ENCODE peak calls at places on chromosome 7, in five cellular contexts. G is OCI-LY7, X is IMR-90, A is hepatocyte, W is epithelial cell of esophagus. T is an unnamed sample.

GRCh38 chr7:78151229-78151628 is 352.7 kb downstream of the PHTF2 start:
- DNase-seq in G (no peak), X (peak; percentile 86), A (no peak), W (no peak), T (no peak)

GRCh38 chr7:151244156-151244870 is 4.2 kb downstream of the SMARCD3 start:
- DNase-seq in G (peak; percentile 66), X (peak; percentile 44), A (peak; percentile 77), W (peak; percentile 50), T (no peak)

GRCh38 chr7:42014625-42015412 is 222.2 kb downstream of the GLI3 start:
- DNase-seq in G (peak; percentile 48), X (peak; percentile 54), A (peak; percentile 67), W (peak; percentile 61), T (peak; percentile 63)

GRCh38 chr7:5420108-5420840 is 3.4 kb downstream of the TNRC18 start:
- DNase-seq in G (no peak), X (no peak), A (no peak), W (no peak), T (no peak)

GRCh38 chr7:101243786-101244384 is 996 bp downstream of the FIS1 start:
- DNase-seq in G (no peak), X (no peak), A (no peak), W (no peak), T (no peak)

GRCh38 chr7:131467788-131468187 is 88.6 kb downstream of the PODXL start:
- DNase-seq in G (no peak), X (no peak), A (no peak), W (no peak), T (no peak)

GRCh38 chr7:44143606-44144250 is 2.6 kb upstream of the MYL7 start:
- DNase-seq in G (no peak), X (no peak), A (no peak), W (no peak), T (no peak)

GRCh38 chr7:100879685-100880261 is 4.9 kb downstream of the SRRT start:
- DNase-seq in G (no peak), X (no peak), A (no peak), W (no peak), T (no peak)

GRCh38 chr7:110065112-110065511 is 1025.8 kb upstream of the LRRN3 start:
- DNase-seq in G (no peak), X (no peak), A (no peak), W (no peak), T (no peak)

GRCh38 chr7:64045301-64046040 is at the start of gene ZNF727:
- DNase-seq in G (no peak), X (no peak), A (no peak), W (no peak), T (no peak)

GRCh38 chr7:129951076-129952011 is 1.4 kb downstream of the UBE2H start:
- DNase-seq in G (peak; percentile 21), X (no peak), A (peak; percentile 46), W (no peak), T (no peak)

GRCh38 chr7:129952653-129953560 is at the start of gene UBE2H:
- DNase-seq in G (peak; percentile 91), X (peak; percentile 90), A (peak; percentile 96), W (peak; percentile 92), T (peak; percentile 50)

GRCh38 chr7:129949292-129950133 is 3.2 kb downstream of the UBE2H start:
- DNase-seq in G (peak; percentile 26), X (peak; percentile 85), A (peak; percentile 62), W (peak; percentile 95), T (no peak)

GRCh38 chr7:129950191-129950940 is 2.4 kb downstream of the UBE2H start:
- DNase-seq in G (peak; percentile 23), X (no peak), A (no peak), W (peak; percentile 48), T (no peak)

GRCh38 chr7:129952164-129952652 is 552 bp downstream of the UBE2H start:
- DNase-seq in G (peak; percentile 45), X (no peak), A (peak; percentile 59), W (peak; percentile 51), T (no peak)
- TF ChIP-seq CTCF in G (no peak), X (no peak), A (no peak), W (no peak), T (peak; percentile 7)

GRCh38 chr7:155378580-155378934 is 79.4 kb upstream of the EN2 start:
- DNase-seq in G (no peak), X (no peak), A (no peak), W (no peak), T (peak; percentile 54)

GRCh38 chr7:155378959-155379871 is 78.7 kb upstream of the EN2 start:
- DNase-seq in G (no peak), X (no peak), A (no peak), W (no peak), T (no peak)

GRCh38 chr7:155380221-155380861 is 77.6 kb upstream of the EN2 start:
- DNase-seq in G (peak; percentile 68), X (peak; percentile 54), A (peak; percentile 92), W (peak; percentile 76), T (peak; percentile 56)

GRCh38 chr7:155377071-155377836 is 79.6 kb downstream of the INSIG1 start:
- DNase-seq in G (no peak), X (no peak), A (no peak), W (no peak), T (peak; percentile 68)

GRCh38 chr7:155377837-155378579 is 79.9 kb upstream of the EN2 start:
- DNase-seq in G (no peak), X (peak; percentile 10), A (peak; percentile 68), W (peak; percentile 31), T (no peak)
- H3K4me3 ChIP-seq in G (no peak overlapping the region), X (no peak overlapping the region), A (no peak overlapping the region), W (no peak overlapping the region), T (peak overlapping the region; percentile 10)

DNA sequence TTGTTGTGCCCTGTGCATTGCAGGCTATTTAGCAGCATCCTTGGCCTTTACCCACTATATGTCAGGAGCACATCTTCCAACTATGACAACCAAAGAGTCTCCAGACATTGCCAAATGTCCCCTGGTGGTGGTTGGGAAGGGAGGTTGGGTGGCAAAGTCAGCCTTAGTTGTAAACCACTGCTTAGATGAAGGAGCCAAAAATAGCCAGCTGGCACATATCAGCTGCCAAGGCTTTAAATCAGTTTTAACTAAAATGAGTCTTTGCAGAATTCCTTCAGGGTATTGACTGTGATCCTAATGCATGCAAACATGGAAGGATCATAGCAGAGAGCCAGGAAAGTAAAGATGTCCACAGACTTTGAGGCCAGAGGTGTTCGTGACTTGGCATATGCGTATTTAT is 146.1 kb downstream of the TRIL start:
- DNase-seq in G (no peak), X (no peak), A (no peak), W (no peak), T (no peak)
- TF ChIP-seq CTCF in G (no peak), X (no peak), A (no peak), W (no peak), T (no peak)

DNA sequence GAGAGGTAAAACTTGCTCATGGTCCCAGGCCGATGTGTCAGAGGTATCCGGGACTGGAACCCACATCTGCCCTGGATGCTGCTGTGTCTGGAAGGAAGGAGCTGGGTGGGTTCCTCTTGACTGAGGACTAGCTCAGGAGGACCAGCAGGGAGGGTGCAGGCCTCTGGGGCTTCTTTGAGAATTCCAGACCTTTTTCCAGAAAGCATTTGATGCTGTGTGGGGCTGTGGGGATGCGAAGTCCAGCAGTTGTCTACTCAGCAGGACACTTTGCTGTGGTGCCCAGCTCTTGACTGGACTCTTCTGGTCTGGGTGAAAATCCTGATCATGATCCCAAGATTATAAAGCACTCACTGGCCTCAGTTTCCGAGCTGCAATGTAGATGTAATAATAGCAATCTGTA is 1.7 kb downstream of the RAMP3 start:
- DNase-seq in G (no peak), X (no peak), A (no peak), W (no peak), T (no peak)
- H3K4me3 ChIP-seq in G (no peak overlapping the region), X (no peak overlapping the region), A (no peak overlapping the region), W (no peak overlapping the region), T (no peak overlapping the region)

DNA sequence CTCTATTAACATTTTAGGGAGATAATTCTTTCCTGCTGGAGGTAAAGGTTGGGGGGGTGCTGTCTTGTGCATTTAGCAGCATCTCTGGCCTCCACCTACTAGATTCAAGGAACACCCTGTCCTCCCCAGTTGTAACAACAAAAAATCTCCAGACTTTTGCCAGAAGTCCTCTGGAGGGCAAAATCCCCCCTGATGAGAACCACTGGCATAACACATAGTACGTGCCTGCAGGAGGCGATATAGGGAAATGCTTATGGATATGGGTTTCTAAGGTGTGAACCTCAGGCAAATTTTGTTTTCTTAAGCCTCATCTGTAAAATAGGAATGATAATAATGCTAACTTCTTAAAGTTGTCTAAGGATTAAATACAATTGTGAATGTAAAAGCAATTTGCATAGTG is 2.9 kb upstream of the OSBPL3 start:
- DNase-seq in G (no peak), X (no peak), A (no peak), W (peak; percentile 19), T (no peak)
- TF ChIP-seq CTCF in G (peak; percentile 77), X (peak; percentile 38), A (peak; percentile 31), W (peak; percentile 35), T (no peak)

GRCh38 chr7:140060788-140061606 is 1.8 kb downstream of the PARP12 start:
- DNase-seq in G (no peak), X (peak; percentile 75), A (no peak), W (no peak), T (no peak)
- H3K4me3 ChIP-seq in G (no peak overlapping the region), X (no peak overlapping the region), A (no peak overlapping the region), W (no peak overlapping the region), T (no peak overlapping the region)

GRCh38 chr7:1170741-1171501 is 10.9 kb upstream of the ZFAND2A start:
- DNase-seq in G (no peak), X (no peak), A (no peak), W (no peak), T (no peak)
- TF ChIP-seq CTCF in G (no peak), X (no peak), A (no peak), W (no peak), T (no peak)

DNA sequence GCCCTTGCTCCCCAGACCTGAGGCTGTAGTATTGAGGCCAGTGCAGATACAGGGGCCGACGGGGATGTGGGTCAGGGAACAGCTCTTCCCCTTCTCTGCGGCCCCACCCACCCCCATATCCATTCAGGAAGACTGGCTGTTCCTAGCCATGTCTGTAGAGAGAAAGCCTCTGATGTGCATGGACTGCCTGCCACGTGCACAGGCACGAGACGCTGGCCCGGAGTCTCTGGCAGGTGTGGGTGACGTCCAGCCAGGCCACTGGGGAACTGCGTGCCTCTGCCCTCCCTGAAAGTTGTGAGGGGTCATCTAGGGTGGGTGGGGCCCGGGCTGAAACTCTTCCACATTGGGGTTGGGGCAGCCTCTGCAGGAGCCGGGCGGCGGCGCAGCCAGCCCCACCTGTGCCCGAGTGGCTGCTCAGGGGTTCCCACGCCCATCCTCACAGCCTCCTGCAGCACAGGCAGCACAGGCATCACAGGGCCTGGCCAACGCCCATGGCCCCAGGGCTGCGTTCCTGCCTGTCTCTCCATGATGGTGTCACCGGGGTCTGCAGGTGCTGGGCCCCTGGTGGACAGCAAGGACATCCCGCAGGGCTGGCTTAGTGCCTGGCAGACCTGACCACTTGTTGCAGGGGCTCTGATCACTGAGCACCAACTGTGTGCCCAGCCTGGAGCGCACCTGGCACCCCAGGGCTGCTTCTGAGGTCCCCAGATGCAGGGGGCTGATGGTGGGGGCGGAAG is 27.5 kb downstream of the MICALL2 start:
- DNase-seq in G (no peak), X (no peak), A (no peak), W (peak; percentile 26), T (no peak)
- H3K4me3 ChIP-seq in G (no peak overlapping the region), X (no peak overlapping the region), A (no peak overlapping the region), W (no peak overlapping the region), T (no peak overlapping the region)

DNA sequence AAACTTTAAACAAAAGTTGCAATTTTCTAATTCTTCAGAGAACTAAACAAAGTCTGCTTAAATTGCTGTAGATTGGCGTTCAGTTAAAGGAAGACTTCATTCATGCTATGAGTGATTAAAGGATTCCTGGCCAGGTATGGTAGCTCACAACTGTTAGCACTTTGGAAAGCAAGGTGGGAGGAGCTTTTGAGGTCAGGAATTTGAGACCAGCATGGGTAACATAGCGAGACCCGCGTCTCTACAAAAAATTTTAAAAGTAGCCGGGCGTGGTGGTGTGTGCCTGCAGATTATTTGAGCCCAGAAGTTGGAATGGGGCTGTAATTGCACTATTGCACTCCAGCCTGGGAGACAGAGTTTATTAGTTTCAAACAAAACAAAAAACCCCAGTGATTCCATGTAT is 13.5 kb upstream of the SCRN1 start:
- DNase-seq in G (no peak), X (no peak), A (no peak), W (no peak), T (no peak)
- TF ChIP-seq CTCF in G (no peak), X (no peak), A (no peak), W (no peak), T (no peak)

T was measured in LNCaP clone FGC.